ENCODE peak calls at places on chromosomes 4 and X, in eight cellular contexts. I is heart left ventricle, Q is gastrocnemius medialis, K is fibroblast of lung, R is PC-3, S is psoas muscle, P is neural progenitor cell, W is cardiac muscle cell. F is an unnamed sample.
A peak's percentile ranks its signal among the peaks of the same experiment; 100 is the strongest.

GRCh38 chr4:13766722-13767495 is 139.4 kb upstream of the BOD1L1 start:
- DNase-seq in R (no peak), P (no peak), W (peak; percentile 24), Q (no peak), S (no peak), K (no peak), I (no peak), F (no peak)

GRCh38 chr4:35399912-35400311 is 844.4 kb downstream of the ARAP2 start:
- DNase-seq in I (no peak), W (no peak), P (no peak), S (no peak), K (no peak), Q (no peak), R (no peak), F (no peak)

GRCh38 chrX:100969408-100969807 is at the start of gene ARL13A:
- DNase-seq in R (no peak), W (no peak), K (no peak), P (no peak), Q (no peak), S (no peak), I (no peak), F (no peak)

GRCh38 chr4:17436750-17437090 is 75.2 kb downstream of the QDPR start:
- DNase-seq in W (no peak), S (no peak), Q (no peak), R (no peak), K (no peak), I (no peak), P (no peak), F (no peak)

GRCh38 chrX:139429913-139430312 is 100.6 kb upstream of the F9 start:
- DNase-seq in P (peak; percentile 40), K (no peak), R (peak; percentile 42), Q (no peak), I (no peak), W (no peak), S (no peak), F (no peak)

GRCh38 chrX:9899640-9900075 is 67.5 kb upstream of the CLDN34 start:
- DNase-seq in S (no peak), P (peak; percentile 13), R (no peak), Q (no peak), W (peak; percentile 74), I (no peak), K (peak; percentile 67), F (peak; percentile 11)

GRCh38 chr4:177079327-177079726 is 230.3 kb upstream of the NEIL3 start:
- DNase-seq in P (no peak), R (peak; percentile 58), W (no peak), Q (no peak), S (no peak), K (no peak), I (no peak), F (no peak)

GRCh38 chr4:78939667-78940008 is 400 bp upstream of the PAQR3 start:
- DNase-seq in K (no peak), P (peak; percentile 21), S (no peak), Q (no peak), W (no peak), I (no peak), R (no peak), F (no peak)

DNA sequence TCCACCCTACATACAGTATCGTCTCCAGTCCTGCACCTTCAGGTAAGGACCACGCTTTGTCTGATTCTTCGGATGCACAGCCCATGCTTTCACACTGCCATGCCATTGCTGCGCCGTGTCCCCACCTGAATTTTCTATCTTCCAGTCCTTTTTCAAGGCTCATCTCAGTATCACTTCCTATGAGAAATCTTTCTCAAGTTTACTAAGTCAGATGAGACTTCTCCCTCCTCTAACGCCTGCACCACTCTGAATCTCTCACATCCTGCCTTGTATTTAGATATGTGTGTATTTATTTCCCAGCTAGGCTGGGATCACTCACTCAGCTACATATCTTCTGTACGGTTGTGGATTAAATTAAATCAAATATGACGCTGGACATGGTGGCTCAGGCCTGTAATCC is 116.8 kb downstream of the SMIM20 start:
- DNase-seq in K (no peak), I (no peak), Q (no peak), R (no peak), W (no peak), P (no peak), S (no peak), F (no peak)
- H3K4me3 ChIP-seq in K (no peak overlapping the region), I (no peak overlapping the region), Q (no peak overlapping the region), R (no peak overlapping the region), W (no peak overlapping the region), P (no peak overlapping the region), S (no peak overlapping the region), F (no peak overlapping the region)

GRCh38 chr4:89110541-89110985 is 770 bp upstream of the TIGD2 start:
- DNase-seq in W (no peak), I (no peak), Q (no peak), S (no peak), P (no peak), K (no peak), R (peak; percentile 3), F (no peak)
- H3K27ac ChIP-seq in W (no peak overlapping the region), I (no peak overlapping the region), Q (peak overlapping the region; percentile 94), S (peak overlapping the region; percentile 83), P (no peak overlapping the region), K (no peak overlapping the region), R (no peak overlapping the region), F (peak overlapping the region; percentile 73)

GRCh38 chrX:119618439-119618838 is 12.2 kb upstream of the NKRF start:
- DNase-seq in R (no peak), K (no peak), P (no peak), Q (peak; percentile 16), I (no peak), S (no peak), W (no peak), F (no peak)

GRCh38 chrX:119614776-119615175 is 8.6 kb upstream of the NKRF start:
- DNase-seq in K (no peak), R (no peak), S (no peak), I (no peak), P (no peak), Q (no peak), W (no peak), F (no peak)

GRCh38 chrX:119622356-119623232 is 16.4 kb upstream of the NKRF start:
- DNase-seq in S (no peak), I (no peak), W (peak; percentile 72), Q (no peak), R (no peak), K (peak; percentile 86), P (no peak), F (no peak)

DNA sequence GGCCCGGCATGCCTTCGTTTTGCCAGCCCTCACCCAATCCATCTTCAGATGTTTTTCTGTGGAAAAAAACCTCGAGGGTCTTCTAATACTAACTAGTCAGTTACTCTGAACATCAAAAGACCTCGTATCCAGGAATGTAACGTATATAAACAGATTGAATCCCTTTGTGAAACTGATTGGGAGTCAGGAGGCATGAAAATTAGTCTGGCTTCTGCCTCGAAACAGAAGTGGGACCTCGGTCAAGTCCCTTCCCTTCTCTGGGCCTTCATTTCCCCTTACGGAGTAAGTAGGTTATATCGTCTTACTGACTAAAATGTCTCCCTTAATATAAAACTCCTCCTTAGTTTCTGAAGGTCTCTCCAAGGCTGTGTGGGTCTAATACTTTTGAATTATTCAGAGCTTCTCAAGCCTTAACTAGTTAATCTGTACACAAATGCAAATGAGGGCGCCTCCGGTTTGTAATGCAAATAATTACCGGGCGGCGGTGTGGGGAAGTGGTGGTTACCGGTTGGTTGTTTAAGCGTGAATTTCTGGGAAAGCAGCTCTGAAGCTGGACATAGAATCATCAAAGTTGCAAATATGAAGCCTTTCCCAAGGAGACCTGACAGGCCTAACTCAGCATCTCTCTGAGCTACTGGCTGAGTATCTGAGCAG is 11.4 kb upstream of the NKRF start:
- DNase-seq in R (no peak), S (no peak), W (no peak), K (no peak), I (no peak), P (peak; percentile 36), Q (no peak), F (no peak)
- H3K4me1 ChIP-seq in R (no peaks in the 10 kb centered on the region), S (no peaks in the 10 kb centered on the region), W (no peaks in the 10 kb centered on the region), K (no peaks in the 10 kb centered on the region), I (peaks cover 5% of the 10 kb centered on the region), P (no peaks in the 10 kb centered on the region), Q (no peaks in the 10 kb centered on the region), F (no peaks in the 10 kb centered on the region)

GRCh38 chr4:5524451-5524850 is 183.9 kb downstream of the EVC2 start:
- DNase-seq in Q (no peak), P (no peak), W (peak; percentile 18), K (no peak), I (no peak), S (no peak), R (no peak), F (no peak)

GRCh38 chr4:5528108-5528507 is 180.3 kb downstream of the EVC2 start:
- DNase-seq in I (no peak), S (no peak), R (no peak), P (no peak), K (no peak), W (no peak), Q (no peak), F (no peak)

GRCh38 chr4:5526070-5526831 is 182.1 kb downstream of the EVC2 start:
- DNase-seq in K (no peak), P (peak; percentile 35), S (no peak), R (no peak), W (no peak), I (no peak), Q (no peak), F (no peak)

GRCh38 chr4:5524900-5525299 is 183.5 kb downstream of the EVC2 start:
- DNase-seq in P (no peak), S (no peak), R (no peak), K (peak; percentile 64), I (no peak), W (peak; percentile 74), Q (no peak), F (no peak)
- H3K4me3 ChIP-seq in P (no peak overlapping the region), S (no peak overlapping the region), R (no peak overlapping the region), K (no peak overlapping the region), I (no peak overlapping the region), W (no peak overlapping the region), Q (no peak overlapping the region), F (no peak overlapping the region)